ENCODE peak calls at places on chromosomes 4 and X, in seven cellular contexts. W is retinal pigment epithelial cell, X is nucleus accumbens, D is COR-L47, L is lower lobe of right lung, R is amygdala, Z is lower leg skin. B is an unnamed sample.

GRCh38 chr4:57993934-57994333 is 883.7 kb upstream of the IGFBP7 start:
- DNase-seq in Z (no peak), W (no peak), L (no peak), R (no peak), X (no peak), D (no peak), B (no peak)

GRCh38 chr4:7873881-7874280 is 65.8 kb downstream of the AFAP1 start:
- DNase-seq in Z (no peak), L (no peak), D (no peak), R (no peak), W (no peak), X (no peak), B (no peak)

GRCh38 chr4:182975806-182976205 is 58.6 kb upstream of the DCTD start:
- DNase-seq in Z (no peak), L (no peak), X (no peak), R (no peak), W (peak), D (no peak), B (no peak)

GRCh38 chrX:120205816-120206753 is 44.5 kb upstream of the ZBTB33 start:
- DNase-seq in X (no peak), L (no peak), D (no peak), W (no peak), Z (no peak), R (no peak), B (no peak)

GRCh38 chrX:3428762-3429161 is 82.3 kb upstream of the MXRA5 start:
- DNase-seq in L (no peak), D (no peak), Z (no peak), W (no peak), R (no peak), X (no peak), B (no peak)

GRCh38 chrX:97215166-97215565 is 331.5 kb downstream of the RPA4 start:
- DNase-seq in L (no peak), Z (no peak), D (no peak), W (no peak), R (no peak), X (no peak), B (no peak)

GRCh38 chr4:38752393-38752961 is 30.3 kb downstream of the TLR10 start:
- DNase-seq in X (no peak), L (no peak), W (no peak), R (no peak), Z (no peak), D (no peak), B (no peak)

GRCh38 chrX:143429021-143429570 is 88.2 kb downstream of the SPANXN3 start:
- DNase-seq in X (no peak), W (no peak), L (no peak), D (no peak), R (no peak), Z (no peak), B (no peak)

GRCh38 chrX:49174723-49175122 is 3.0 kb downstream of the PLP2 start:
- DNase-seq in X (no peak), Z (no peak), W (no peak), R (no peak), L (no peak), D (no peak), B (no peak)

GRCh38 chrX:5341902-5342301 is 886.8 kb downstream of the NLGN4X start:
- DNase-seq in Z (no peak), R (no peak), L (no peak), X (no peak), D (no peak), W (no peak), B (no peak)

GRCh38 chr4:124970011-124970410 is 257.5 kb upstream of the ANKRD50 start:
- DNase-seq in R (no peak), W (no peak), X (no peak), D (no peak), L (no peak), Z (no peak), B (no peak)

GRCh38 chrX:71198066-71198465 is 25.0 kb upstream of the GJB1 start:
- DNase-seq in L (no peak), Z (no peak), X (no peak), R (no peak), W (no peak), D (no peak), B (no peak)

GRCh38 chr4:163540977-163541376 is 46.5 kb downstream of the TMA16 start:
- DNase-seq in W (no peak), Z (no peak), D (no peak), R (no peak), X (no peak), L (no peak), B (no peak)

GRCh38 chrX:13664026-13664425 is 11.1 kb downstream of the TCEANC start:
- DNase-seq in W (no peak), Z (no peak), X (no peak), L (no peak), R (no peak), D (no peak), B (no peak)

GRCh38 chr4:73499996-73500765 is 18.6 kb downstream of the AFM start:
- DNase-seq in R (no peak), Z (no peak), X (no peak), W (no peak), L (no peak), D (no peak), B (no peak)

GRCh38 chr4:86338989-86339388 is 20.9 kb downstream of the MAPK10 start:
- DNase-seq in D (no peak), W (no peak), Z (no peak), R (no peak), X (no peak), L (no peak), B (no peak)

GRCh38 chr4:185165605-185166063 is 22.6 kb downstream of the SLC25A4 start:
- DNase-seq in R (no peak), Z (no peak), L (no peak), D (no peak), X (no peak), W (no peak), B (no peak)

GRCh38 chrX:101025126-101025525 is 26.8 kb downstream of the TRMT2B start:
- DNase-seq in R (no peak), L (no peak), X (no peak), W (no peak), Z (no peak), D (no peak), B (no peak)

GRCh38 chrX:11111038-11111851 is at the start of gene HCCS:
- DNase-seq in L (peak), R (peak), W (peak), Z (peak), X (peak), D (peak), B (peak)

GRCh38 chrX:149374751-149375150 is 130.4 kb downstream of the IDS start:
- DNase-seq in D (no peak), W (no peak), X (no peak), R (no peak), Z (no peak), L (no peak), B (peak)

GRCh38 chr4:144962300-144962699 is 135.7 kb downstream of the ANAPC10 start:
- DNase-seq in Z (no peak), X (no peak), D (no peak), W (no peak), R (no peak), L (no peak), B (no peak)

GRCh38 chr4:128285085-128286023 is 2.3 kb downstream of the PGRMC2 start:
- DNase-seq in X (no peak), D (no peak), W (no peak), Z (no peak), L (no peak), R (no peak), B (no peak)

GRCh38 chrX:6227445-6227820 is 1.2 kb downstream of the NLGN4X start:
- DNase-seq in L (no peak), W (no peak), X (no peak), Z (no peak), R (peak), D (no peak), B (no peak)